ENCODE peak calls at places on chromosomes 13 and 19, in six cellular contexts. One of them, this sample, is unnamed.

GRCh38 chr19:10292206-10292788 is 2.5 kb downstream of the ICAM5 start:
- DNase-seq in CD4-positive, CD25-positive, alpha-beta regulatory T cell: peak; percentile 57
- DNase-seq in effector memory CD4-positive, alpha-beta T cell: peak; percentile 61
- DNase-seq in thoracic aorta: peak; percentile 28
- DNase-seq in breast epithelium: peak; percentile 92
- DNase-seq in AG04450: no peak
- DNase-seq in this sample: peak; percentile 96

GRCh38 chr13:106083620-106084350 is 451.7 kb downstream of the EFNB2 start:
- DNase-seq in AG04450: no peak
- DNase-seq in effector memory CD4-positive, alpha-beta T cell: no peak
- DNase-seq in breast epithelium: no peak
- DNase-seq in thoracic aorta: no peak
- DNase-seq in CD4-positive, CD25-positive, alpha-beta regulatory T cell: no peak
- DNase-seq in this sample: no peak

GRCh38 chr13:29681859-29682258 is 86.4 kb upstream of the SLC7A1 start:
- DNase-seq in AG04450: no peak
- DNase-seq in CD4-positive, CD25-positive, alpha-beta regulatory T cell: no peak
- DNase-seq in effector memory CD4-positive, alpha-beta T cell: no peak
- DNase-seq in thoracic aorta: no peak
- DNase-seq in breast epithelium: no peak
- DNase-seq in this sample: no peak

GRCh38 chr13:29956771-29957170 is 106.4 kb upstream of the UBL3 start:
- DNase-seq in breast epithelium: no peak
- DNase-seq in effector memory CD4-positive, alpha-beta T cell: no peak
- DNase-seq in AG04450: no peak
- DNase-seq in thoracic aorta: no peak
- DNase-seq in CD4-positive, CD25-positive, alpha-beta regulatory T cell: no peak
- DNase-seq in this sample: no peak

GRCh38 chr19:13770013-13770635 is 4.1 kb upstream of the C19orf53 start:
- DNase-seq in AG04450: no peak
- DNase-seq in CD4-positive, CD25-positive, alpha-beta regulatory T cell: no peak
- DNase-seq in thoracic aorta: no peak
- DNase-seq in breast epithelium: no peak
- DNase-seq in effector memory CD4-positive, alpha-beta T cell: no peak
- DNase-seq in this sample: no peak

GRCh38 chr19:14146789-14147216 is 10.4 kb upstream of the ASF1B start:
- DNase-seq in breast epithelium: peak; percentile 81
- DNase-seq in AG04450: peak; percentile 34
- DNase-seq in CD4-positive, CD25-positive, alpha-beta regulatory T cell: no peak
- DNase-seq in effector memory CD4-positive, alpha-beta T cell: no peak
- DNase-seq in thoracic aorta: no peak
- DNase-seq in this sample: no peak

GRCh38 chr19:34275705-34276104 is 21.4 kb downstream of the GARRE1 start:
- DNase-seq in CD4-positive, CD25-positive, alpha-beta regulatory T cell: no peak
- DNase-seq in effector memory CD4-positive, alpha-beta T cell: no peak
- DNase-seq in thoracic aorta: no peak
- DNase-seq in breast epithelium: no peak
- DNase-seq in AG04450: no peak
- DNase-seq in this sample: no peak

GRCh38 chr19:40533508-40533907 is 43.2 kb upstream of the SHKBP1 start:
- DNase-seq in effector memory CD4-positive, alpha-beta T cell: no peak
- DNase-seq in breast epithelium: no peak
- DNase-seq in thoracic aorta: no peak
- DNase-seq in AG04450: no peak
- DNase-seq in CD4-positive, CD25-positive, alpha-beta regulatory T cell: no peak
- DNase-seq in this sample: no peak

GRCh38 chr13:44903596-44903995 is 85.7 kb downstream of the NUFIP1 start:
- DNase-seq in thoracic aorta: peak; percentile 22
- DNase-seq in breast epithelium: peak; percentile 32
- DNase-seq in effector memory CD4-positive, alpha-beta T cell: no peak
- DNase-seq in AG04450: peak; percentile 64
- DNase-seq in CD4-positive, CD25-positive, alpha-beta regulatory T cell: no peak
- DNase-seq in this sample: peak; percentile 81

GRCh38 chr19:48780684-48781391 is 25.5 kb downstream of the FGF21 start:
- DNase-seq in CD4-positive, CD25-positive, alpha-beta regulatory T cell: no peak
- DNase-seq in breast epithelium: no peak
- DNase-seq in effector memory CD4-positive, alpha-beta T cell: no peak
- DNase-seq in thoracic aorta: no peak
- DNase-seq in AG04450: no peak
- DNase-seq in this sample: peak; percentile 41

GRCh38 chr19:33809960-33810359 is 13.3 kb downstream of the KCTD15 start:
- DNase-seq in thoracic aorta: no peak
- DNase-seq in AG04450: no peak
- DNase-seq in CD4-positive, CD25-positive, alpha-beta regulatory T cell: no peak
- DNase-seq in effector memory CD4-positive, alpha-beta T cell: no peak
- DNase-seq in breast epithelium: no peak
- DNase-seq in this sample: no peak

GRCh38 chr19:1501200-1501595 is 10.2 kb downstream of the REEP6 start:
- DNase-seq in effector memory CD4-positive, alpha-beta T cell: no peak
- DNase-seq in AG04450: no peak
- DNase-seq in CD4-positive, CD25-positive, alpha-beta regulatory T cell: no peak
- DNase-seq in thoracic aorta: no peak
- DNase-seq in breast epithelium: peak; percentile 74
- DNase-seq in this sample: no peak

GRCh38 chr19:50255115-50255514 is 51.7 kb downstream of the MYH14 start:
- DNase-seq in AG04450: no peak
- DNase-seq in breast epithelium: no peak
- DNase-seq in effector memory CD4-positive, alpha-beta T cell: no peak
- DNase-seq in thoracic aorta: no peak
- DNase-seq in CD4-positive, CD25-positive, alpha-beta regulatory T cell: no peak
- DNase-seq in this sample: no peak

GRCh38 chr19:7729211-7729610 is 2.7 kb downstream of the CLEC4G start:
- DNase-seq in breast epithelium: no peak
- DNase-seq in CD4-positive, CD25-positive, alpha-beta regulatory T cell: no peak
- DNase-seq in thoracic aorta: no peak
- DNase-seq in effector memory CD4-positive, alpha-beta T cell: no peak
- DNase-seq in AG04450: no peak
- DNase-seq in this sample: peak; percentile 77

GRCh38 chr19:7731615-7732014 is 295 bp downstream of the CLEC4G start:
- DNase-seq in effector memory CD4-positive, alpha-beta T cell: no peak
- DNase-seq in AG04450: no peak
- DNase-seq in CD4-positive, CD25-positive, alpha-beta regulatory T cell: no peak
- DNase-seq in breast epithelium: no peak
- DNase-seq in thoracic aorta: no peak
- DNase-seq in this sample: no peak

GRCh38 chr19:7730286-7731217 is 1.4 kb downstream of the CLEC4G start:
- DNase-seq in AG04450: no peak
- DNase-seq in thoracic aorta: no peak
- DNase-seq in breast epithelium: no peak
- DNase-seq in CD4-positive, CD25-positive, alpha-beta regulatory T cell: no peak
- DNase-seq in effector memory CD4-positive, alpha-beta T cell: no peak
- DNase-seq in this sample: peak; percentile 73

GRCh38 chr19:7731218-7731595 is 703 bp downstream of the CLEC4G start:
- DNase-seq in breast epithelium: no peak
- DNase-seq in AG04450: no peak
- DNase-seq in effector memory CD4-positive, alpha-beta T cell: no peak
- DNase-seq in thoracic aorta: no peak
- DNase-seq in CD4-positive, CD25-positive, alpha-beta regulatory T cell: no peak
- DNase-seq in this sample: no peak

GRCh38 chr19:7729831-7730285 is 2.1 kb downstream of the CLEC4G start:
- DNase-seq in thoracic aorta: no peak
- DNase-seq in effector memory CD4-positive, alpha-beta T cell: no peak
- DNase-seq in CD4-positive, CD25-positive, alpha-beta regulatory T cell: no peak
- DNase-seq in AG04450: no peak
- DNase-seq in breast epithelium: no peak
- DNase-seq in this sample: no peak
- H3K27me3 ChIP-seq in thoracic aorta: no peaks in the 10 kb centered on the region
- H3K27me3 ChIP-seq in effector memory CD4-positive, alpha-beta T cell: peaks cover 28% of the 10 kb centered on the region
- H3K27me3 ChIP-seq in CD4-positive, CD25-positive, alpha-beta regulatory T cell: peaks cover 12% of the 10 kb centered on the region
- H3K27me3 ChIP-seq in AG04450: peaks cover 31% of the 10 kb centered on the region
- H3K27me3 ChIP-seq in breast epithelium: peaks cover 5% of the 10 kb centered on the region
- H3K27me3 ChIP-seq in this sample: peaks cover 29% of the 10 kb centered on the region

DNA sequence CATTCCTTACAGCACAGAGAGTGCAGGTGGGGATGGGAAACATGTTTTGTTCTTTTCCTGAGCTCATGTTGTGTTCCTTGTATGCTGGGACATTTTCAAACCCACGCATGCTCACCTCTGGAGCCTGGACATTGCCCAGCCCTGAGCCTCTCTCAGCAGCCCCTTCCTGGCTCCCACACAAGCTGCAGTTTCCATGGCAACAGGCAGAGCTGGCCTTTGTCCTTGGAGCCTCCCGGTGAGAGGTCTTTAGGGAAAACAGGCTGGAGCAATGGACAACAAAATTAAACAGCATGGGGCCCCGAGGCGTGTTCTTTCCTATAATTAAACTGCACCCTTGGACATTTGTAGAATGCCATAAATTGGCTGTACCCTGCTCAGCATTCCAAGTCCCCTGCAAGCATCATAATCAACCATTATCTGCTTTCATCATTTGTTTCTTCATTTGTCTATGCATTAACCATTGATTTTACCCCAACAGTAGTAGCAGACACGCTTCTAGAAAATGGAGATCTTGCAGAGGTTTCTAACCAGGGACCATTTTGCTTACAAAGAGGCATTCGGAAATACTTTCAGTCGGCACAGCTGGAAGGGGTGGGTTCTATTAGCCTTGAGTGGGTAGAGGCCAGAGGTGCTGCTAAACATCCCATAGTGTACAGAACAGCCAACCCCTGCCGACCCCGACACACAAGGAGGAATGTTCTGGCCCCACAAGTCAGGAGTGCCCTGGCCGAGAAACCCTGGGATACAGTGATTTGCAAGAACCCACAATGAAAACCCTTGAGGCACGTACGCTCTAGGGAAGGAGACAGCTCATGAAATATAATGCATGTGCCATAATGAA is 133.4 kb upstream of the PEG3 start:
- DNase-seq in CD4-positive, CD25-positive, alpha-beta regulatory T cell: no peak
- DNase-seq in effector memory CD4-positive, alpha-beta T cell: no peak
- DNase-seq in breast epithelium: no peak
- DNase-seq in AG04450: no peak
- DNase-seq in thoracic aorta: no peak
- DNase-seq in this sample: no peak
- H3K9me3 ChIP-seq in CD4-positive, CD25-positive, alpha-beta regulatory T cell: peaks cover 40% of the 10 kb centered on the region
- H3K9me3 ChIP-seq in effector memory CD4-positive, alpha-beta T cell: no peaks in the 10 kb centered on the region
- H3K9me3 ChIP-seq in breast epithelium: no peaks in the 10 kb centered on the region
- H3K9me3 ChIP-seq in AG04450: peaks cover 76% of the 10 kb centered on the region
- H3K9me3 ChIP-seq in thoracic aorta: no peaks in the 10 kb centered on the region
- H3K9me3 ChIP-seq in this sample: peaks cover 2% of the 10 kb centered on the region

DNA sequence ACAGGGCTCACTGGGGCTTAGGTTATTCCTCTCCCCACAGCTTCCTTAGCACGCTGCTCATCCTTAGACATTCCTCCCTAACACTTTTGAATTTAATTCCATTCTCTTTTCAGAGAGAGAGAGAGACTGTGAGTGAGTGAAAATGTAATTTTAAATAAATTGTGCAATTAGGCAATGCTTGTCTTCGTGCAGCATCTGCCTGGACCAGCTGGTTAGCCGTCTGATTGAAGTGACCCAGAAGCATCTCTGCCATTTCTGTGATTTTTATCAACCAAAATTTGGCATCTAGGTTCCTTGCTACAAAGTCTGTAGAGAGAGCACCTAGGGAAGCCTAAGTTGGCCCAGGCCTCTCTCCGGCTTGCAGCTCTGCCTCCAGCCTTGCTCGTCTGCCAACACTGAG is 138.6 kb upstream of the GPR12 start:
- DNase-seq in AG04450: no peak
- DNase-seq in breast epithelium: no peak
- DNase-seq in effector memory CD4-positive, alpha-beta T cell: no peak
- DNase-seq in CD4-positive, CD25-positive, alpha-beta regulatory T cell: no peak
- DNase-seq in thoracic aorta: no peak
- DNase-seq in this sample: no peak
- H3K27me3 ChIP-seq in AG04450: peaks cover 2% of the 10 kb centered on the region
- H3K27me3 ChIP-seq in breast epithelium: no peaks in the 10 kb centered on the region
- H3K27me3 ChIP-seq in effector memory CD4-positive, alpha-beta T cell: no peaks in the 10 kb centered on the region
- H3K27me3 ChIP-seq in CD4-positive, CD25-positive, alpha-beta regulatory T cell: no peaks in the 10 kb centered on the region
- H3K27me3 ChIP-seq in thoracic aorta: no peaks in the 10 kb centered on the region
- H3K27me3 ChIP-seq in this sample: no peaks in the 10 kb centered on the region

GRCh38 chr19:58054792-58055482 is 4.1 kb upstream of the ZNF135 start:
- DNase-seq in breast epithelium: peak; percentile 36
- DNase-seq in thoracic aorta: no peak
- DNase-seq in AG04450: no peak
- DNase-seq in CD4-positive, CD25-positive, alpha-beta regulatory T cell: no peak
- DNase-seq in effector memory CD4-positive, alpha-beta T cell: no peak
- DNase-seq in this sample: no peak
- H3K9me3 ChIP-seq in breast epithelium: peaks cover 8% of the 10 kb centered on the region
- H3K9me3 ChIP-seq in thoracic aorta: peaks cover 3% of the 10 kb centered on the region
- H3K9me3 ChIP-seq in AG04450: peaks cover 92% of the 10 kb centered on the region
- H3K9me3 ChIP-seq in CD4-positive, CD25-positive, alpha-beta regulatory T cell: peaks cover 58% of the 10 kb centered on the region
- H3K9me3 ChIP-seq in effector memory CD4-positive, alpha-beta T cell: peaks cover 8% of the 10 kb centered on the region
- H3K9me3 ChIP-seq in this sample: peaks cover 33% of the 10 kb centered on the region

This sample was measured in upper lobe of left lung.